ENCODE peak calls at places on chromosomes 16 and 17, in four cellular contexts. D is HL-60, W is kidney epithelial cell, Y is endodermal cell. P is an unnamed sample.

GRCh38 chr17:29241015-29241963 is 5.4 kb upstream of the CRYBA1 start:
- DNase-seq in D (peak; percentile 78), W (peak; percentile 98), Y (peak; percentile 88), P (peak; percentile 97)

GRCh38 chr17:29007456-29008455 is 1.9 kb upstream of the SEZ6 start:
- DNase-seq in D (no peak), W (peak; percentile 37), Y (no peak), P (no peak)

GRCh38 chr17:50681260-50682200 is 26.2 kb downstream of the ANKRD40 start:
- DNase-seq in D (no peak), W (no peak), Y (no peak), P (peak; percentile 75)

GRCh38 chr16:78709137-78709871 is 609.9 kb downstream of the WWOX start:
- DNase-seq in D (no peak), W (no peak), Y (peak; percentile 76), P (no peak)

GRCh38 chr17:73644145-73645049 is at the start of gene SDK2:
- DNase-seq in D (no peak), W (no peak), Y (peak; percentile 83), P (peak; percentile 7)

GRCh38 chr16:57365826-57366536 is 6.3 kb upstream of the CX3CL1 start:
- DNase-seq in D (no peak), W (no peak), Y (no peak), P (no peak)

GRCh38 chr16:22685162-22685830 is 128.7 kb upstream of the HS3ST2 start:
- DNase-seq in D (no peak), W (no peak), Y (no peak), P (no peak)

GRCh38 chr17:7842380-7842949 is 8.4 kb downstream of the KDM6B start:
- DNase-seq in D (no peak), W (peak; percentile 73), Y (no peak), P (peak; percentile 95)

GRCh38 chr16:55179858-55180585 is 144.0 kb upstream of the IRX6 start:
- DNase-seq in D (no peak), W (no peak), Y (no peak), P (no peak)

GRCh38 chr17:31433811-31434210 is 42.3 kb downstream of the RAB11FIP4 start:
- DNase-seq in D (no peak), W (no peak), Y (no peak), P (no peak)

GRCh38 chr17:77872199-77872598 is 86.3 kb upstream of the TNRC6C start:
- DNase-seq in D (no peak), W (no peak), Y (no peak), P (no peak)

GRCh38 chr16:380837-381787 is 666 bp downstream of the PGAP6 start:
- DNase-seq in D (no peak), W (no peak), Y (no peak), P (no peak)

GRCh38 chr16:4052801-4053662 is 63.2 kb downstream of the ADCY9 start:
- DNase-seq in D (peak; percentile 84), W (no peak), Y (peak; percentile 30), P (peak; percentile 23)

GRCh38 chr17:31511176-31511540 is 119.7 kb downstream of the RAB11FIP4 start:
- DNase-seq in D (no peak), W (no peak), Y (no peak), P (no peak)

GRCh38 chr17:45370949-45371413 is 54.2 kb upstream of the MAP3K14 start:
- DNase-seq in D (no peak), W (no peak), Y (peak; percentile 66), P (no peak)

GRCh38 chr16:48212033-48212432 is 32.1 kb upstream of the LONP2 start:
- DNase-seq in D (no peak), W (no peak), Y (no peak), P (no peak)

GRCh38 chr17:29292992-29293889 is 707 bp downstream of the NUFIP2 start:
- DNase-seq in D (no peak), W (no peak), Y (peak; percentile 92), P (peak; percentile 35)

GRCh38 chr17:64269687-64270649 is 6.9 kb upstream of the TEX2 start:
- DNase-seq in D (no peak), W (no peak), Y (no peak), P (no peak)

GRCh38 chr16:2157480-2158261 is 2.1 kb downstream of the TRAF7 start:
- DNase-seq in D (no peak), W (no peak), Y (no peak), P (no peak)

GRCh38 chr17:57090560-57091185 is 5.6 kb downstream of the AKAP1 start:
- DNase-seq in D (no peak), W (no peak), Y (no peak), P (no peak)

GRCh38 chr16:13919330-13919682 is 648 bp upstream of the ERCC4 start:
- DNase-seq in D (peak; percentile 14), W (no peak), Y (no peak), P (peak; percentile 55)

GRCh38 chr17:18186271-18186982 is 2.8 kb downstream of the ALKBH5 start:
- DNase-seq in D (no peak), W (no peak), Y (no peak), P (peak; percentile 35)

GRCh38 chr17:4236456-4236855 is 27.3 kb downstream of the ANKFY1 start:
- DNase-seq in D (no peak), W (no peak), Y (no peak), P (no peak)

GRCh38 chr16:1612320-1613111 is at the start of gene CRAMP1:
- DNase-seq in D (no peak), W (no peak), Y (peak; percentile 65), P (no peak)

GRCh38 chr16:7352114-7352513 is 19.5 kb downstream of the RBFOX1 start:
- DNase-seq in D (no peak), W (no peak), Y (no peak), P (no peak)

GRCh38 chr16:16120382-16121184 is 102.7 kb downstream of the ABCC6 start:
- DNase-seq in D (no peak), W (no peak), Y (no peak), P (no peak)

GRCh38 chr16:73888840-73889577 is 407.6 kb upstream of the PSMD7 start:
- DNase-seq in D (no peak), W (no peak), Y (no peak), P (no peak)

GRCh38 chr17:76529224-76529642 is 8.3 kb downstream of the CYGB start:
- DNase-seq in D (no peak), W (no peak), Y (no peak), P (peak; percentile 64)

GRCh38 chr17:8965394-8966168 is at the start of gene PIK3R5:
- DNase-seq in D (peak; percentile 69), W (no peak), Y (peak; percentile 99), P (no peak)

GRCh38 chr17:75459590-75460267 is 3.3 kb downstream of the TMEM94 start:
- DNase-seq in D (peak; percentile 36), W (no peak), Y (no peak), P (no peak)

GRCh38 chr16:54605536-54606066 is 319.0 kb upstream of the IRX3 start:
- DNase-seq in D (no peak), W (no peak), Y (no peak), P (no peak)

GRCh38 chr16:15636392-15636873 is 6.5 kb downstream of the MARF1 start:
- DNase-seq in D (no peak), W (no peak), Y (no peak), P (no peak)

GRCh38 chr16:57795431-57795878 is 6.8 kb downstream of the KIFC3 start:
- DNase-seq in D (no peak), W (no peak), Y (peak; percentile 90), P (peak; percentile 59)

GRCh38 chr16:72877374-72878028 is 170.4 kb downstream of the ZFHX3 start:
- DNase-seq in D (no peak), W (peak; percentile 75), Y (peak; percentile 60), P (peak; percentile 81)

GRCh38 chr16:2388875-2389433 is 40.3 kb upstream of the CCNF start:
- DNase-seq in D (no peak), W (peak; percentile 56), Y (no peak), P (peak; percentile 92)

GRCh38 chr17:49707246-49707607 is 537 bp downstream of the SLC35B1 start:
- DNase-seq in D (no peak), W (no peak), Y (peak; percentile 61), P (no peak)

GRCh38 chr16:46882940-46883307 is 1.2 kb upstream of the GPT2 start:
- DNase-seq in D (no peak), W (no peak), Y (no peak), P (no peak)
- H3K4me3 ChIP-seq in D (no peak overlapping the region), W (no peak overlapping the region), Y (peak overlapping the region; percentile 82), P (no peak overlapping the region)

DNA sequence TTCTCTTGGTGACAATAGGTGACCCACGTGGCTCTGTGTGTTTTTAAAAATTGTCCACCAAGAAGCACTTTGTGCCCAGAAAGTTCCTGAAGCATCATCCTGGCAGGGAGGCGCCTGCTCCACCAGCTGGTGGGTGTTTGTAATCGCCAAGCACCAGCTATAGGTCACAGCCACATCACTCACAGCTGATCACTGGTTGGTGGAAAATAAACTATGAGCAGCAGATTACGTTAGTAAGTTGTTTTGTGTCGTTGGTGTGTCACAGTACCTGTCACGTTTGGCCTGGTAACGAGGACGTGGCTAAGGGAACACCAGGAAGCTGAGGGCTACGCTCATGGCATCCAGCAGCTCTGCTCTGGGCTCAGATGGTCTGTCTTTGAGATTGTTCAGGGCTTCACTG is 10.1 kb downstream of the MRM3 start:
- DNase-seq in D (no peak), W (no peak), Y (peak; percentile 69), P (no peak)
- TF ChIP-seq CTCF in D (no peak), W (peak; percentile 5), Y (peak; percentile 47), P (peak; percentile 14)

GRCh38 chr17:81391964-81392908 is 3.0 kb upstream of the BAHCC1 start:
- DNase-seq in D (no peak), W (no peak), Y (no peak), P (peak; percentile 70)
- H3K4me3 ChIP-seq in D (peak overlapping the region; percentile 43), W (peak overlapping the region; percentile 54), Y (peak overlapping the region; percentile 88), P (peak overlapping the region; percentile 56)

DNA sequence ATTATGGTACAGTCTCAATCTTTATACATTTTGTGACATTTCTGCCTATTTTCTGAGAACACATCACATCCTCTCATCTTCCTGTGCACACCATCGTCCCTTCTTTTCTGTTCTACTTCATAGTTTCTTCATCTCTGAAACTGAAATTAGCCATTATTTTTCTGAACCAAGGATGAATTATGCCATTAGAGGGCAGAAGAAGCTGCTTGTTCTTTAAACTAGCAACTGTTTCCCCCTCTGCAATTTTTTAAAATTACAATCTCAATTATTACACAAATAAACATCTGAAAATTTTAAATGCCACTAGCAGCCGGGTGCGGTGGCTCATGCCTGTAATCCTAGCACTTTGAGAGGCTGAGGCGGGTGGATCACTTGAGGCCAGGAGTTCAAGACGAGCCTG is 41.3 kb downstream of the RBBP6 start:
- DNase-seq in D (no peak), W (no peak), Y (no peak), P (peak; percentile 49)
- TF ChIP-seq CTCF in D (no peak), W (peak; percentile 29), Y (peak; percentile 41), P (peak; percentile 58)

GRCh38 chr17:39636587-39636926 is 387 bp upstream of the STARD3 start:
- DNase-seq in D (no peak), W (no peak), Y (no peak), P (peak; percentile 29)

GRCh38 chr17:39633570-39634183 is 3.3 kb upstream of the STARD3 start:
- DNase-seq in D (no peak), W (no peak), Y (no peak), P (no peak)

GRCh38 chr17:39634384-39634871 is 2.5 kb upstream of the STARD3 start:
- DNase-seq in D (no peak), W (no peak), Y (no peak), P (peak; percentile 50)

GRCh38 chr17:39636927-39637736 is at the start of gene STARD3:
- DNase-seq in D (peak; percentile 89), W (peak; percentile 73), Y (peak; percentile 99), P (peak; percentile 87)

GRCh38 chr17:39635614-39636176 is 1.2 kb upstream of the STARD3 start:
- DNase-seq in D (no peak), W (no peak), Y (peak; percentile 83), P (no peak)
- H3K4me3 ChIP-seq in D (no peak overlapping the region), W (no peak overlapping the region), Y (no peak overlapping the region), P (no peak overlapping the region)

GRCh38 chr16:66562409-66562808 is 3.8 kb upstream of the CMTM1 start:
- DNase-seq in D (no peak), W (no peak), Y (no peak), P (no peak)
- TF ChIP-seq CTCF in D (no peak), W (peak; percentile 2), Y (peak; percentile 28), P (no peak)

P was measured in astrocyte of the spinal cord.